ENCODE peak calls at places on chromosomes 7 and 10, in four cellular contexts. B is Caco-2; X is right lobe of liver; N is CD4-positive, alpha-beta T cell. R is an unnamed sample.

GRCh38 chr7:20835111-20835750 is 48.5 kb upstream of the SP8 start:
- DNase-seq in B (peak), X (no peak), N (no peak), R (no peak)

GRCh38 chr10:48655426-48656240 is 29.0 kb upstream of the WDFY4 start:
- DNase-seq in B (no peak), X (peak), N (no peak), R (peak)

GRCh38 chr10:84665883-84666463 is 337.6 kb downstream of the CCSER2 start:
- DNase-seq in B (peak), X (peak), N (no peak), R (peak)

GRCh38 chr7:104341545-104341944 is 13.1 kb downstream of the LHFPL3 start:
- DNase-seq in B (peak), X (no peak), N (no peak), R (no peak)

GRCh38 chr7:157394246-157395191 is 57.7 kb downstream of the DNAJB6 start:
- DNase-seq in B (no peak), X (no peak), N (no peak), R (no peak)

GRCh38 chr10:122435212-122435827 is 19.1 kb upstream of the ARMS2 start:
- DNase-seq in B (no peak), X (no peak), N (no peak), R (no peak)

GRCh38 chr7:139370943-139371313 is 11.2 kb downstream of the LUC7L2 start:
- DNase-seq in B (no peak), X (no peak), N (no peak), R (no peak)

GRCh38 chr7:45702751-45703150 is 128.6 kb downstream of the ADCY1 start:
- DNase-seq in B (no peak), X (peak), N (no peak), R (no peak)

GRCh38 chr7:41918597-41918996 is 215.7 kb upstream of the INHBA start:
- DNase-seq in B (no peak), X (no peak), N (no peak), R (no peak)

GRCh38 chr7:129615018-129615417 is 3.5 kb downstream of the NRF1 start:
- DNase-seq in B (no peak), X (no peak), N (no peak), R (no peak)

GRCh38 chr7:118372530-118372929 is 148.0 kb downstream of the ANKRD7 start:
- DNase-seq in B (no peak), X (no peak), N (no peak), R (no peak)

GRCh38 chr10:78953124-78954008 is 115.4 kb upstream of the ZMIZ1 start:
- DNase-seq in B (no peak), X (no peak), N (no peak), R (no peak)

GRCh38 chr10:132579027-132579859 is 41.7 kb downstream of the INPP5A start:
- DNase-seq in B (no peak), X (no peak), N (no peak), R (no peak)

GRCh38 chr10:5960070-5960972 is 17.0 kb downstream of the IL15RA start:
- DNase-seq in B (peak), X (peak), N (no peak), R (no peak)

GRCh38 chr7:78326189-78326588 is 527.6 kb downstream of the PHTF2 start:
- DNase-seq in B (no peak), X (no peak), N (no peak), R (no peak)

GRCh38 chr10:26755443-26755903 is 58.0 kb downstream of the PDSS1 start:
- DNase-seq in B (no peak), X (no peak), N (no peak), R (no peak)

GRCh38 chr10:98225000-98225399 is 43.0 kb downstream of the LOXL4 start:
- DNase-seq in B (no peak), X (no peak), N (no peak), R (no peak)

GRCh38 chr10:129755075-129756020 is 208.7 kb downstream of the EBF3 start:
- DNase-seq in B (peak), X (peak), N (no peak), R (no peak)

GRCh38 chr7:136969776-136970175 is 101.3 kb downstream of the CHRM2 start:
- DNase-seq in B (no peak), X (no peak), N (no peak), R (no peak)

GRCh38 chr7:2713370-2713769 is 25.4 kb downstream of the AMZ1 start:
- DNase-seq in B (peak), X (no peak), N (no peak), R (no peak)

GRCh38 chr7:151175047-151175792 is 7.7 kb upstream of the GBX1 start:
- DNase-seq in B (peak), X (peak), N (no peak), R (no peak)

GRCh38 chr10:128624656-128625530 is 498.7 kb upstream of the MKI67 start:
- DNase-seq in B (no peak), X (no peak), N (no peak), R (no peak)

GRCh38 chr7:83060218-83060617 is 102.5 kb downstream of the PCLO start:
- DNase-seq in B (no peak), X (peak), N (no peak), R (no peak)

GRCh38 chr7:28686418-28686800 is 271.7 kb downstream of the TRIL start:
- DNase-seq in B (no peak), X (no peak), N (no peak), R (peak)

GRCh38 chr7:69211739-69212138 is 386.5 kb upstream of the AUTS2 start:
- DNase-seq in B (no peak), X (peak), N (no peak), R (no peak)

GRCh38 chr7:37832194-37832593 is 16.2 kb upstream of the NME8 start:
- DNase-seq in B (no peak), X (peak), N (no peak), R (peak)

GRCh38 chr7:77684030-77684429 is 12.2 kb upstream of the RSBN1L start:
- DNase-seq in B (peak), X (no peak), N (no peak), R (no peak)

GRCh38 chr7:137925091-137925490 is 76.8 kb downstream of the CREB3L2 start:
- DNase-seq in B (no peak), X (no peak), N (no peak), R (no peak)

GRCh38 chr7:27112960-27113949 is 10.8 kb upstream of the HOXA2 start:
- DNase-seq in B (peak), X (peak), N (no peak), R (peak)

GRCh38 chr10:110840225-110840922 is 31.4 kb upstream of the PDCD4 start:
- DNase-seq in B (peak), X (peak), N (no peak), R (peak)

GRCh38 chr7:65946895-65947294 is 35.1 kb downstream of the GUSB start:
- DNase-seq in B (no peak), X (no peak), N (no peak), R (no peak)

GRCh38 chr7:114508096-114508495 is 93.5 kb downstream of the FOXP2 start:
- DNase-seq in B (no peak), X (no peak), N (no peak), R (no peak)

GRCh38 chr7:149859881-149860280 is 13.9 kb upstream of the ATP6V0E2 start:
- DNase-seq in B (no peak), X (no peak), N (no peak), R (no peak)

GRCh38 chr10:61335359-61335758 is 117.8 kb downstream of the TMEM26 start:
- DNase-seq in B (no peak), X (no peak), N (no peak), R (no peak)

GRCh38 chr10:63763744-63764143 is 242.5 kb downstream of the REEP3 start:
- DNase-seq in B (no peak), X (no peak), N (no peak), R (no peak)

GRCh38 chr7:1693991-1694524 is 24.0 kb downstream of the ELFN1 start:
- DNase-seq in B (peak), X (peak), N (no peak), R (peak)

GRCh38 chr10:89213191-89213808 is 6.2 kb upstream of the CH25H start:
- DNase-seq in B (no peak), X (no peak), N (no peak), R (no peak)

GRCh38 chr7:76267835-76268183 is 34.7 kb upstream of the HSPB1 start:
- DNase-seq in B (no peak), X (no peak), N (no peak), R (no peak)

GRCh38 chr7:33748793-33749192 is 156.5 kb upstream of the BMPER start:
- DNase-seq in B (no peak), X (no peak), N (no peak), R (no peak)

GRCh38 chr10:110684800-110685446 is 40.8 kb downstream of the RBM20 start:
- DNase-seq in B (no peak), X (no peak), N (no peak), R (no peak)

GRCh38 chr10:104127411-104127810 is 5.4 kb downstream of the SFR1 start:
- DNase-seq in B (no peak), X (no peak), N (no peak), R (peak)
- TF ChIP-seq CTCF in B (no peak), X (no peak), N (no peak), R (peak)

GRCh38 chr7:31763548-31763947 is 76.5 kb downstream of the PPP1R17 start:
- DNase-seq in B (no peak), X (no peak), N (no peak), R (no peak)
- TF ChIP-seq CTCF in B (peak), X (no peak), N (no peak), R (peak)

GRCh38 chr10:115829501-115830215 is 443.3 kb downstream of the GFRA1 start:
- DNase-seq in B (no peak), X (no peak), N (no peak), R (no peak)
- TF ChIP-seq CTCF in B (no peak), X (peak), N (no peak), R (no peak)

GRCh38 chr7:44081266-44081748 is 1.0 kb downstream of the POLM start:
- DNase-seq in B (no peak), X (no peak), N (no peak), R (no peak)
- TF ChIP-seq CTCF in B (no peak), X (no peak), N (no peak), R (no peak)

GRCh38 chr7:24979470-24979862 is 512 bp downstream of the OSBPL3 start:
- DNase-seq in B (peak), X (peak), N (peak), R (peak)
- TF ChIP-seq CTCF in B (peak), X (peak), N (no peak), R (peak)

DNA sequence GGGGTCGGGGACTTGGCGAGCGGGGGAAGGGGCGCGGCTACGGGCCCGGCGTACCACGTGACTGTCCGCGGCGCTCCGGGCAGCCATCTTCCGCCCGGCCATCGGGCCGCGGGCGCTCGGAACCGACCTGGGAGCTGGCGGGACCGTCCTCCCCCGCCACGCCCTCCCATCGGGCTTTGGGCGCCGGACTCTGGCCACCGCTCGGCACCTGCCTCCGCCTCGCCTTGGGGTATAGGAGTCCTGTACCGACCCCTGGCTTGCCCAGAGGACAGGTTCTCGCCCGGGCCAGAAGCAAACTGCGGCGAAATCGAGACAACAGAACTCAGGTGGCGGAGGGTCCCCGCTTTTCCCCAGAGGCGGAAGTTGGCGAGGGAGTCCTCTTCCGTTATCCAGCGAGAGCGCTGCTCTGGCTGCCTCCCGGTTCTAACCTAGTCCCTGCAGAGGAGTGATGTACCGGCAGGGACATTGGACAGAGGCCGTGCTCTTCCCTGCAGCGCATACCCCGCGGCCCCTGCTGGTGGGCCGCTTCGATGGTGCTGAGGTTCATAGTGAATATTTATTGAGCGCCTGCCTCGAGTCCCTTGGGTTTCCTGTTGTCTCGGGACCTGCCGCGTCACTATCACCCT is 1.2 kb upstream of the SGMS1 start:
- DNase-seq in B (peak), X (peak), N (peak), R (peak)
- TF ChIP-seq CTCF in B (peak), X (peak), N (peak), R (peak)

DNA sequence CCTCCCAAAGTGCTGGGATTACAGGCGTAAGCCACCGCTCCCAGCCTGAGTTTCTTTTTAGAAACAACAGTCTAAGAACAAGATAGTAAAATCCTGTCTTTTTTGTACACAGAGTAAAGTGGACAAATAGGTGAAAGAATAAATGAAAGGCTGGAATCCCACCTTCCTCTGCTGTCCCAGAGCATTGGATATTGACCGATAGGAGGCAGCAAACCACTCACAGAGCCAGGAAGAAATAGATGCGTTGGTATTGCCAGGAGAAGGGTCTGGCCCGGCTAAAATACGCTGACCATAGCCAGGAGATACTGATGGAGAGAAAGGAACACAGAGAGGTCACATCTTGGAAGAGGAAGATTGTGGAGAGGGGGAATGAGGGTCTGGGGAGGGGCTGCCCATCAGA is 11.4 kb upstream of the ZNF12 start:
- DNase-seq in B (no peak), X (no peak), N (no peak), R (no peak)
- TF ChIP-seq CTCF in B (no peak), X (no peak), N (no peak), R (no peak)

R was measured in Calu3.